ENCODE peak calls at places on chromosome 5, in nine cellular contexts. One of them, this sample, is unnamed.

GRCh38 chr5:67530609-67531255 is 334.1 kb upstream of the CD180 start:
- DNase-seq in AG04450: no peak
- DNase-seq in DND-41: no peak
- DNase-seq in K562: no peak
- DNase-seq in upper lobe of right lung: no peak
- DNase-seq in astrocyte: no peak
- DNase-seq in heart right ventricle: no peak
- DNase-seq in AG09319: no peak
- DNase-seq in tibial nerve: no peak
- DNase-seq in this sample: no peak

GRCh38 chr5:75951716-75952115 is 131.5 kb upstream of the SV2C start:
- DNase-seq in AG04450: no peak
- DNase-seq in DND-41: no peak
- DNase-seq in K562: no peak
- DNase-seq in upper lobe of right lung: no peak
- DNase-seq in astrocyte: no peak
- DNase-seq in heart right ventricle: no peak
- DNase-seq in AG09319: no peak
- DNase-seq in tibial nerve: no peak
- DNase-seq in this sample: no peak

GRCh38 chr5:149616727-149617284 is 35.5 kb downstream of the ARHGEF37 start:
- DNase-seq in AG04450: no peak
- DNase-seq in DND-41: no peak
- DNase-seq in K562: no peak
- DNase-seq in upper lobe of right lung: no peak
- DNase-seq in astrocyte: no peak
- DNase-seq in heart right ventricle: no peak
- DNase-seq in AG09319: no peak
- DNase-seq in tibial nerve: no peak
- DNase-seq in this sample: no peak

GRCh38 chr5:122699226-122699625 is 75.7 kb upstream of the SNX2 start:
- DNase-seq in AG04450: no peak
- DNase-seq in DND-41: no peak
- DNase-seq in K562: no peak
- DNase-seq in upper lobe of right lung: no peak
- DNase-seq in astrocyte: no peak
- DNase-seq in heart right ventricle: no peak
- DNase-seq in AG09319: no peak
- DNase-seq in tibial nerve: no peak
- DNase-seq in this sample: no peak

GRCh38 chr5:94968507-94969095 is 316.3 kb downstream of the MCTP1 start:
- DNase-seq in AG04450: peak
- DNase-seq in DND-41: peak
- DNase-seq in K562: peak
- DNase-seq in upper lobe of right lung: no peak
- DNase-seq in astrocyte: peak
- DNase-seq in heart right ventricle: no peak
- DNase-seq in AG09319: peak
- DNase-seq in tibial nerve: peak
- DNase-seq in this sample: peak

GRCh38 chr5:38725419-38725865 is 120.4 kb upstream of the OSMR start:
- DNase-seq in AG04450: no peak
- DNase-seq in DND-41: no peak
- DNase-seq in K562: no peak
- DNase-seq in upper lobe of right lung: no peak
- DNase-seq in astrocyte: no peak
- DNase-seq in heart right ventricle: no peak
- DNase-seq in AG09319: no peak
- DNase-seq in tibial nerve: no peak
- DNase-seq in this sample: no peak

GRCh38 chr5:74314906-74315305 is 325.6 kb downstream of the ENC1 start:
- DNase-seq in AG04450: no peak
- DNase-seq in DND-41: no peak
- DNase-seq in K562: no peak
- DNase-seq in upper lobe of right lung: no peak
- DNase-seq in astrocyte: no peak
- DNase-seq in heart right ventricle: no peak
- DNase-seq in AG09319: no peak
- DNase-seq in tibial nerve: no peak
- DNase-seq in this sample: no peak

GRCh38 chr5:56128166-56128565 is 105.0 kb downstream of the ANKRD55 start:
- DNase-seq in AG04450: no peak
- DNase-seq in DND-41: no peak
- DNase-seq in K562: no peak
- DNase-seq in upper lobe of right lung: no peak
- DNase-seq in astrocyte: no peak
- DNase-seq in heart right ventricle: no peak
- DNase-seq in AG09319: no peak
- DNase-seq in tibial nerve: no peak
- DNase-seq in this sample: no peak

GRCh38 chr5:155616779-155617392 is 603.3 kb downstream of the KIF4B start:
- DNase-seq in AG04450: no peak
- DNase-seq in DND-41: peak
- DNase-seq in K562: peak
- DNase-seq in upper lobe of right lung: peak
- DNase-seq in astrocyte: no peak
- DNase-seq in heart right ventricle: peak
- DNase-seq in AG09319: no peak
- DNase-seq in tibial nerve: peak
- DNase-seq in this sample: no peak

GRCh38 chr5:103290846-103291245 is 32.3 kb downstream of the MACIR start:
- DNase-seq in AG04450: no peak
- DNase-seq in DND-41: no peak
- DNase-seq in K562: no peak
- DNase-seq in upper lobe of right lung: no peak
- DNase-seq in astrocyte: no peak
- DNase-seq in heart right ventricle: no peak
- DNase-seq in AG09319: no peak
- DNase-seq in tibial nerve: no peak
- DNase-seq in this sample: no peak

GRCh38 chr5:158979749-158980521 is 119.8 kb downstream of the EBF1 start:
- DNase-seq in AG04450: no peak
- DNase-seq in DND-41: no peak
- DNase-seq in K562: no peak
- DNase-seq in upper lobe of right lung: no peak
- DNase-seq in astrocyte: peak
- DNase-seq in heart right ventricle: peak
- DNase-seq in AG09319: no peak
- DNase-seq in tibial nerve: peak
- DNase-seq in this sample: no peak

GRCh38 chr5:79621056-79621455 is 8.8 kb downstream of the TENT2 start:
- DNase-seq in AG04450: peak
- DNase-seq in DND-41: no peak
- DNase-seq in K562: no peak
- DNase-seq in upper lobe of right lung: no peak
- DNase-seq in astrocyte: peak
- DNase-seq in heart right ventricle: no peak
- DNase-seq in AG09319: no peak
- DNase-seq in tibial nerve: no peak
- DNase-seq in this sample: peak

GRCh38 chr5:93189707-93190120 is 391.3 kb downstream of the NR2F1-AS1 start:
- DNase-seq in AG04450: peak
- DNase-seq in DND-41: no peak
- DNase-seq in K562: no peak
- DNase-seq in upper lobe of right lung: no peak
- DNase-seq in astrocyte: peak
- DNase-seq in heart right ventricle: no peak
- DNase-seq in AG09319: no peak
- DNase-seq in tibial nerve: no peak
- DNase-seq in this sample: peak

GRCh38 chr5:135343417-135343816 is 55.6 kb downstream of the MACROH2A1 start:
- DNase-seq in AG04450: no peak
- DNase-seq in DND-41: no peak
- DNase-seq in K562: no peak
- DNase-seq in upper lobe of right lung: no peak
- DNase-seq in astrocyte: no peak
- DNase-seq in heart right ventricle: no peak
- DNase-seq in AG09319: no peak
- DNase-seq in tibial nerve: no peak
- DNase-seq in this sample: peak

GRCh38 chr5:181008136-181008535 is 19.5 kb downstream of the BTNL3 start:
- DNase-seq in AG04450: no peak
- DNase-seq in DND-41: no peak
- DNase-seq in K562: peak
- DNase-seq in upper lobe of right lung: no peak
- DNase-seq in astrocyte: no peak
- DNase-seq in heart right ventricle: no peak
- DNase-seq in AG09319: no peak
- DNase-seq in tibial nerve: no peak
- DNase-seq in this sample: no peak

GRCh38 chr5:6905883-6906282 is 192.7 kb downstream of the TENT4A start:
- DNase-seq in AG04450: no peak
- DNase-seq in DND-41: no peak
- DNase-seq in K562: no peak
- DNase-seq in upper lobe of right lung: no peak
- DNase-seq in astrocyte: no peak
- DNase-seq in heart right ventricle: no peak
- DNase-seq in AG09319: no peak
- DNase-seq in tibial nerve: peak
- DNase-seq in this sample: no peak

GRCh38 chr5:8908055-8908683 is 637.7 kb downstream of the SEMA5A start:
- DNase-seq in AG04450: no peak
- DNase-seq in DND-41: peak
- DNase-seq in K562: peak
- DNase-seq in upper lobe of right lung: no peak
- DNase-seq in astrocyte: peak
- DNase-seq in heart right ventricle: no peak
- DNase-seq in AG09319: no peak
- DNase-seq in tibial nerve: no peak
- DNase-seq in this sample: peak

DNA sequence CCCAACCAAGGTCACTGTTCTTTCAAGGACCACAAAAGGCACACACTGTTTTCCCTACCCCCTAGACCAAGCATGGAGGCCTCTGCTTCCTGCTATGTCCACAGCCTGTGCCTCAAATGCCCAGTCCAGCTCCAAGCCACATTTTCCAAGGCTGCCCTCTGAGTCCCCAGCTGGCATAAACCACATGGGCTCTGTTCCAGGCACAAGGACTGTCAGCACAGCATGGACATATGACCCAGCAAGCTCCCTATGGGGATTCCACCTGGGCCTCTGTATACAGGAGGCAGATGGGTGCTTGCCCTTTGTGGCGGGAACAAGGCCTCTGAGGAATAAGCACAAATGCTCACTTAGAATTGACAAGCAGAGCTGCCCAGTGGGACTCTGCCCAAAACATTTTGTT is 115.2 kb downstream of the SPOCK1 start:
- DNase-seq in AG04450: no peak
- DNase-seq in DND-41: no peak
- DNase-seq in K562: no peak
- DNase-seq in upper lobe of right lung: no peak
- DNase-seq in astrocyte: no peak
- DNase-seq in heart right ventricle: no peak
- DNase-seq in AG09319: no peak
- DNase-seq in tibial nerve: no peak
- DNase-seq in this sample: no peak
- TF ChIP-seq CTCF in AG04450: no peak
- TF ChIP-seq CTCF in DND-41: no peak
- TF ChIP-seq CTCF in K562: no peak
- TF ChIP-seq CTCF in upper lobe of right lung: no peak
- TF ChIP-seq CTCF in astrocyte: no peak
- TF ChIP-seq CTCF in heart right ventricle: no peak
- TF ChIP-seq CTCF in AG09319: no peak
- TF ChIP-seq CTCF in tibial nerve: no peak
- TF ChIP-seq CTCF in this sample: no peak

DNA sequence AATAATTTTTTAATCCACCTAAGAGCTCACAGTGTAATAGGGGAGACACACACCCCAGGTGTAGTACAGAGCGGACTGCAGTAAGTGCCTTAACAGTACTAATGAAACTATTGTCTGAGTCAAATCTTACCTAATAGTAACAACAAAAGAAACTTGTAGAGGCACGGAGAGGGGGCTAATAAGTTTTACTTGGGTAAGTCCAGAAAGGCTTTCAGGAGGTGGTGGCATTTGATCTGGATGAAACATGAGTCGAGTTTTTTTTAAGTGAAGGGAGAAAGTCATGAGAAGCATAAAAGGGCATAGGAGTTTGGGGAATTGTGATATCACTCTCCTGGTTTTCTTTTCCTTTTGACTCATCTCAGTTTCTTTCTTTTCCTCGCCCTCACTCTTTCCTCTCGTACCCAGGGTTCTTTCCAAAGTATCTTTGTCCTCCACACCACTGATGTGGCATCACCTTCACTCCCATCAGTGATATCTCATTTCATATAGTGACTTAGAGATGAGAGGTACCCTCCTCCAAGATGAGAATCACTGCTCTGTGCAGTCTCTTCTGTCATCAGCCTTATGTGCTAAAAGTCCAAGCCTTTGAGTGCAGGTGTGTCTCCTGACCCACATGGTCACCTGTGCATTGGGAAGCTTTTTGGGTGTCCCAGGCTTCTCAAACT is 2.0 kb downstream of the CTNNA1 start:
- DNase-seq in AG04450: no peak
- DNase-seq in DND-41: no peak
- DNase-seq in K562: no peak
- DNase-seq in upper lobe of right lung: no peak
- DNase-seq in astrocyte: no peak
- DNase-seq in heart right ventricle: no peak
- DNase-seq in AG09319: no peak
- DNase-seq in tibial nerve: no peak
- DNase-seq in this sample: no peak
- TF ChIP-seq CTCF in AG04450: no peak
- TF ChIP-seq CTCF in DND-41: no peak
- TF ChIP-seq CTCF in K562: no peak
- TF ChIP-seq CTCF in upper lobe of right lung: no peak
- TF ChIP-seq CTCF in astrocyte: no peak
- TF ChIP-seq CTCF in heart right ventricle: no peak
- TF ChIP-seq CTCF in AG09319: no peak
- TF ChIP-seq CTCF in tibial nerve: no peak
- TF ChIP-seq CTCF in this sample: no peak

GRCh38 chr5:25544652-25545249 is 900.0 kb upstream of the CDH10 start:
- DNase-seq in AG04450: no peak
- DNase-seq in DND-41: peak
- DNase-seq in K562: peak
- DNase-seq in upper lobe of right lung: no peak
- DNase-seq in astrocyte: no peak
- DNase-seq in heart right ventricle: no peak
- DNase-seq in AG09319: no peak
- DNase-seq in tibial nerve: peak
- DNase-seq in this sample: no peak
- TF ChIP-seq CTCF in AG04450: no peak
- TF ChIP-seq CTCF in DND-41: peak
- TF ChIP-seq CTCF in K562: peak
- TF ChIP-seq CTCF in upper lobe of right lung: peak
- TF ChIP-seq CTCF in astrocyte: peak
- TF ChIP-seq CTCF in heart right ventricle: peak
- TF ChIP-seq CTCF in AG09319: no peak
- TF ChIP-seq CTCF in tibial nerve: no peak
- TF ChIP-seq CTCF in this sample: peak

DNA sequence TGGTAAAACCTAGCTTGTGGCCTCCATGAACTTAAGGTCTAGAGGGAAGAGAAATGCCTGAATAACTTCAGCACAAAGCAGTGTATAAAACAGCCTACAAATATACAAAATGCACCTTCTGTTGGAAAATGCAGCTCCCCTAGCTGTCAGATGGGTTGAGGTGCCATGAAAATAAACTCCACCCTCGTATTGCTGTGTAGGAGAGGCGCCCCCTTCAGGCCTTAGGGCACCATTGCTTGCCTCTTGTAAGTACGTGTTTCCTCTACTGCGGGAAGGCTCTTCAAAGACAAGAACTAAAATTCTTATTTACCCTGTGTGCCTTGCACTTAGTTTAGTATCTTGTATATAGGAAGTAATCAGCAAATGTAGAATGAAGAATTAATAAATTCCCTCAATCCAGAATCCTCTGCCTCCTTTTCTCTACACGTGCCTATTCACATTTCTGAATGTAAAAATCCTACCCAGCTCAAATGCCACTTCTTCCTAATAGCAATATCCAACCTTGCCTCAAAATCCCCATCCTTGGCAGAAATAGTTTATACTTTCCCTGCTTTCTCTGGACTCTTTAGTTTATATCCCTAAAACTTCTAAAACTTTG is 393.7 kb upstream of the PDE4D start:
- DNase-seq in AG04450: no peak
- DNase-seq in DND-41: peak
- DNase-seq in K562: peak
- DNase-seq in upper lobe of right lung: peak
- DNase-seq in astrocyte: peak
- DNase-seq in heart right ventricle: peak
- DNase-seq in AG09319: peak
- DNase-seq in tibial nerve: no peak
- DNase-seq in this sample: peak
- TF ChIP-seq CTCF in AG04450: peak
- TF ChIP-seq CTCF in DND-41: peak
- TF ChIP-seq CTCF in K562: peak
- TF ChIP-seq CTCF in upper lobe of right lung: peak
- TF ChIP-seq CTCF in astrocyte: peak
- TF ChIP-seq CTCF in heart right ventricle: peak
- TF ChIP-seq CTCF in AG09319: peak
- TF ChIP-seq CTCF in tibial nerve: peak
- TF ChIP-seq CTCF in this sample: peak